ENCODE peak calls at places on chromosomes 13 and 19, in seven cellular contexts. Q is WTC11, S is HEK293T, T is H1, R is HepG2, Y is HCT116, O is K562. M is an unnamed sample.

GRCh38 chr19:4980838-4981680 is 12.1 kb downstream of the KDM4B start:
- DNase-seq in O (no peak), S (no peak), R (no peak), T (no peak), Q (peak; percentile 54), Y (no peak), M (no peak)

GRCh38 chr13:24670927-24671326 is 9.3 kb upstream of the ATP12A start:
- DNase-seq in O (peak; percentile 16), S (peak; percentile 54), T (no peak), Q (peak; percentile 61), R (no peak), Y (peak; percentile 75), M (no peak)

GRCh38 chr13:95676100-95676774 is 702 bp upstream of the DNAJC3 start:
- DNase-seq in Y (peak; percentile 22), T (no peak), O (peak; percentile 55), Q (no peak), S (peak; percentile 9), R (peak; percentile 50), M (no peak)

GRCh38 chr19:56142897-56143434 is 1.9 kb downstream of the ZNF444 start:
- DNase-seq in Y (no peak), T (no peak), R (no peak), O (no peak), S (no peak), Q (no peak), M (no peak)

GRCh38 chr19:30374791-30375650 is 2.8 kb downstream of the ZNF536 start:
- DNase-seq in O (no peak), Q (peak; percentile 48), T (no peak), Y (no peak), R (no peak), S (peak; percentile 21), M (no peak)

GRCh38 chr19:57348136-57348535 is 2.9 kb upstream of the ZNF304 start:
- DNase-seq in S (no peak), R (no peak), Q (no peak), T (no peak), Y (no peak), O (no peak), M (no peak)

GRCh38 chr13:87998081-87998480 is 326.9 kb downstream of the SLITRK5 start:
- DNase-seq in S (no peak), R (no peak), O (no peak), Y (no peak), Q (no peak), T (no peak), M (no peak)

GRCh38 chr13:87999141-87999765 is 328.1 kb downstream of the SLITRK5 start:
- DNase-seq in O (no peak), Y (no peak), S (no peak), T (no peak), R (no peak), Q (no peak), M (no peak)

GRCh38 chr19:1097810-1098176 is 2.6 kb upstream of the POLR2E start:
- DNase-seq in T (no peak), S (no peak), Y (no peak), Q (no peak), R (peak; percentile 89), O (no peak), M (no peak)

GRCh38 chr19:41641879-41642485 is 15.1 kb upstream of the CEACAM4 start:
- DNase-seq in S (peak; percentile 76), T (no peak), O (peak; percentile 62), Q (peak; percentile 81), R (peak; percentile 23), Y (peak; percentile 37), M (peak; percentile 4)

GRCh38 chr19:19049406-19049805 is 14.4 kb upstream of the SLC25A42 start:
- DNase-seq in T (no peak), O (no peak), S (no peak), Y (no peak), R (no peak), Q (no peak), M (no peak)

GRCh38 chr13:27678306-27679040 is 56.8 kb downstream of the POLR1D start:
- DNase-seq in R (no peak), T (no peak), Y (no peak), S (no peak), Q (peak; percentile 16), O (peak; percentile 58), M (no peak)

GRCh38 chr13:89279374-89279773 is 1608.2 kb downstream of the SLITRK5 start:
- DNase-seq in R (no peak), Q (no peak), T (no peak), O (no peak), Y (no peak), S (no peak), M (no peak)

GRCh38 chr19:38070573-38070972 is 153.4 kb downstream of the DPF1 start:
- DNase-seq in Y (no peak), Q (no peak), S (no peak), T (no peak), R (no peak), O (peak; percentile 36), M (no peak)

GRCh38 chr19:45745606-45746005 is 12.4 kb downstream of the MEIOSIN start:
- DNase-seq in T (no peak), Y (no peak), Q (no peak), S (no peak), O (no peak), R (no peak), M (no peak)

GRCh38 chr13:20902438-20903163 is at the start of gene XPO4:
- DNase-seq in Q (peak; percentile 80), T (no peak), R (peak; percentile 59), O (peak; percentile 84), S (peak; percentile 71), Y (peak; percentile 36), M (no peak)

GRCh38 chr19:46297700-46298476 is 1.0 kb downstream of the HIF3A start:
- DNase-seq in Q (peak; percentile 35), O (peak; percentile 20), Y (no peak), R (no peak), S (no peak), T (no peak), M (no peak)

GRCh38 chr13:69204620-69205019 is 903.0 kb upstream of the ATXN8OS start:
- DNase-seq in O (no peak), S (no peak), T (no peak), R (no peak), Q (no peak), Y (no peak), M (no peak)

GRCh38 chr13:21079761-21080730 is 18.7 kb upstream of the LATS2 start:
- DNase-seq in Y (no peak), R (peak; percentile 19), O (no peak), Q (no peak), S (no peak), T (no peak), M (no peak)

GRCh38 chr13:37097008-37097579 is 8.4 kb downstream of the CSNK1A1L start:
- DNase-seq in Y (no peak), R (no peak), T (no peak), Q (no peak), O (no peak), S (no peak), M (no peak)

GRCh38 chr13:40189426-40189825 is 477.0 kb downstream of the FOXO1 start:
- DNase-seq in R (no peak), S (no peak), O (no peak), Q (no peak), Y (no peak), T (no peak), M (no peak)

DNA sequence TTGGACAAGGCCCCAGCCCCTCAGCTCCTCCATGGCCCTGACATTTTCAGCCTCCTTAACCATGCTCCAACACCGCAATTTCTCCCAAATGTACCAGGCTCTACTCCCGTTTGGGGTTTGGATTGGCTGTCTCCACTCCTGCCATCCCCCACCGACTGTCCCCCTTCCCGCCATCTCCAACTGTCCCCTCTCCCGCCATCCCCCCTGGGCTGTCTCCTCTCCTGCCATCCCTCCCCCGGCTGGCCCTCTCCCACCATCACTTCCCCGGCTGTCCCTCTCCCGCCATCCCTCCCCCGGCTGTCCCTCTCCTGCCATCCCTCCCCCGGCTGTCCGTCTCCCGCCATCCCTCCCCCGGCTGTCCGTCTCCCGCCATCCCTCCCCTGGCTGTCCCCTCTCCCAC is 5.4 kb downstream of the BCAT2 start:
- DNase-seq in Y (no peak), Q (no peak), S (no peak), R (no peak), O (no peak), T (no peak), M (no peak)
- TF ChIP-seq SP1 in Y (no peak), Q (no peak), S (no peak), R (no peak), O (no peak), T (no peak), M (no peak)

GRCh38 chr13:109871018-109871370 is 84.6 kb upstream of the IRS2 start:
- DNase-seq in Q (no peak), Y (no peak), T (no peak), S (no peak), R (no peak), O (no peak), M (no peak)
- TF ChIP-seq SP1 in Q (no peak), Y (no peak), T (no peak), S (no peak), R (no peak), O (no peak), M (no peak)

DNA sequence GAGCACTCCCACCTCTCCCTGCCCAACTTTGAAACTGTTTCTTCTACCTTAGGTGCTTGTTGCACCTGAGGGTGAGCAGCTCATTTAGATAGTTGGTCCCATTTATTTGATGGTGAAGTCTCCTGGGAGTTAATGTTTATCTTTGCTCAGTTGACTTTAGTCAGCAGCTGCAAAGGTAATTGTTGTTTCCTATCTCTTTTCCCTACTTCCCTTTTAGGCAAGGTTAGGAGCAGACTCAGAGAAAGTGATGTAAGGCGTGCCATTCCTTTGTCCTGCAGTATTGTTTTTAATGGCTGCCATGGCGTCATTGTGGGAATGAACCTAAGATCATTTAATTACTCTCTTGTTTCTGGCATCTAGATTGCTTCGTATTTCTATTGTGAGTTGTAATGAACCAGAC is 11.6 kb downstream of the AKAP11 start:
- DNase-seq in R (no peak), S (no peak), Q (no peak), O (no peak), T (no peak), Y (no peak), M (no peak)
- TF ChIP-seq SP1 in R (no peak), S (no peak), Q (no peak), O (no peak), T (no peak), Y (no peak), M (no peak)

DNA sequence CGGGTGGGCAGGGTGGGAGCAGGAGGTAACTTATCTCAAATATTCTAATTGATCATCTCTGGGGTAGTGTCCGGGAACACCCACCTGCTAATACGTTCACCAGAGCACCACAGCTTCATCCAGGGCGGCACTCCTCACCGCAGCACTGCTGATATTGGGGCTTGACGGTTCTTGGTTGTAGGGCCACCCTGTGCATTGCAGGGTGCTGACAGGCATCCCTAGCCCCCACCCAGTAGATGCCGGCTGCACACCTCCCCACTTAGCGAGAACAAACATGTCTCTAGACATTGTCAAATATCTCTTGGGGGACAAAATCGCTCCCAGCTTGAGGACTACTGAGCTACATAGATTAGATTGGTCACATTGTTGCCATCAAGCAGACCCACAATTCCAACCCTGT is 73.9 kb upstream of the WASF3 start:
- DNase-seq in T (no peak), R (no peak), Y (no peak), O (no peak), Q (no peak), S (no peak), M (no peak)
- TF ChIP-seq SP1 in T (no peak), R (no peak), Y (no peak), O (no peak), Q (no peak), S (no peak), M (no peak)

M was measured in GM12878.